ENCODE peak calls at places on chromosome 10, in eight cellular contexts. J is CD4-positive, CD25-positive, alpha-beta regulatory T cell; O is HCT116; G is gastrocnemius medialis; U is K562; B is Peyer's patch; I is CD8-positive, alpha-beta T cell; Z is left ventricle myocardium inferior. R is an unnamed sample. For H3K27me3 and H3K9me3, the result is how much of the 10 kb centered on the place peaks cover.

GRCh38 chr10:132630156-132630555 is 92.6 kb downstream of the INPP5A start:
- DNase-seq in J (no peak), O (no peak), I (no peak), B (peak), U (no peak), Z (no peak), G (no peak), R (no peak)

GRCh38 chr10:56537984-56538383 is 176.9 kb upstream of the ZWINT start:
- DNase-seq in U (no peak), J (no peak), Z (no peak), I (no peak), G (no peak), O (no peak), B (no peak), R (no peak)

GRCh38 chr10:86376403-86376802 is 9.8 kb upstream of the GRID1 start:
- DNase-seq in Z (no peak), I (peak), J (no peak), U (no peak), O (no peak), B (no peak), G (no peak), R (no peak)

GRCh38 chr10:73780966-73781365 is 882 bp upstream of the CHCHD1 start:
- DNase-seq in B (no peak), J (no peak), G (no peak), I (no peak), U (no peak), O (no peak), Z (no peak), R (no peak)

GRCh38 chr10:11298116-11298515 is 280.4 kb downstream of the CELF2 start:
- DNase-seq in U (no peak), O (no peak), B (no peak), G (no peak), Z (no peak), I (peak), J (no peak), R (no peak)

GRCh38 chr10:34392641-34393170 is 422.4 kb downstream of the PARD3 start:
- DNase-seq in U (no peak), G (no peak), O (no peak), J (no peak), Z (no peak), B (no peak), I (no peak), R (no peak)

GRCh38 chr10:12350167-12350872 is 973 bp downstream of the CAMK1D start:
- DNase-seq in B (peak), J (peak), I (peak), O (no peak), Z (peak), G (no peak), U (no peak), R (no peak)

GRCh38 chr10:29259498-29259897 is 29.4 kb upstream of the LYZL1 start:
- DNase-seq in I (no peak), J (no peak), O (no peak), G (no peak), B (no peak), Z (no peak), U (no peak), R (no peak)

GRCh38 chr10:48292616-48293015 is 13.9 kb upstream of the MAPK8 start:
- DNase-seq in B (no peak), I (no peak), U (no peak), O (no peak), G (no peak), Z (no peak), J (no peak), R (no peak)

GRCh38 chr10:102704915-102705314 is 9.3 kb downstream of the ARL3 start:
- DNase-seq in O (no peak), Z (no peak), U (no peak), J (no peak), B (no peak), I (no peak), G (no peak), R (no peak)

GRCh38 chr10:43214956-43215561 is 51.8 kb downstream of the RASGEF1A start:
- DNase-seq in O (no peak), Z (no peak), J (no peak), I (no peak), U (no peak), G (no peak), B (no peak), R (no peak)

GRCh38 chr10:48659790-48660189 is 24.9 kb upstream of the WDFY4 start:
- DNase-seq in G (no peak), B (no peak), I (no peak), U (no peak), J (no peak), Z (no peak), O (no peak), R (no peak)

GRCh38 chr10:102796407-102797176 is 40.6 kb downstream of the CYP17A1 start:
- DNase-seq in O (no peak), U (no peak), G (peak), B (no peak), Z (peak), I (peak), J (peak), R (no peak)

GRCh38 chr10:69710008-69710905 is 80.2 kb downstream of the FAM241B start:
- DNase-seq in G (no peak), B (no peak), Z (no peak), U (no peak), I (no peak), O (no peak), J (no peak), R (no peak)

GRCh38 chr10:52744057-52744819 is 28.3 kb downstream of the MBL2 start:
- DNase-seq in B (no peak), U (no peak), G (no peak), O (no peak), I (no peak), J (no peak), Z (no peak), R (no peak)

GRCh38 chr10:77282163-77282562 is 355.4 kb downstream of the KCNMA1 start:
- DNase-seq in U (no peak), J (no peak), Z (no peak), B (no peak), O (no peak), G (no peak), I (no peak), R (no peak)

GRCh38 chr10:102988404-102989314 is 70.6 kb downstream of the CNNM2 start:
- DNase-seq in U (peak), B (no peak), G (no peak), Z (no peak), I (no peak), O (no peak), J (no peak), R (no peak)

GRCh38 chr10:62545667-62546066 is 171.5 kb downstream of the ZNF365 start:
- DNase-seq in G (no peak), O (no peak), Z (no peak), B (no peak), J (no peak), U (no peak), I (no peak), R (no peak)

GRCh38 chr10:10703390-10703789 is 314.3 kb upstream of the CELF2 start:
- DNase-seq in O (no peak), G (no peak), B (no peak), U (no peak), J (no peak), Z (no peak), I (no peak), R (no peak)

GRCh38 chr10:95308389-95309302 is 17.8 kb upstream of the PDLIM1 start:
- DNase-seq in B (peak), J (no peak), Z (peak), G (peak), U (no peak), I (no peak), O (peak), R (no peak)

GRCh38 chr10:86361134-86362128 is 5.2 kb downstream of the GRID1 start:
- DNase-seq in G (no peak), I (no peak), U (no peak), B (peak), J (no peak), O (no peak), Z (no peak), R (no peak)

GRCh38 chr10:48251525-48252353 is 22.8 kb downstream of the FRMPD2 start:
- DNase-seq in B (no peak), U (no peak), G (no peak), Z (no peak), I (no peak), O (no peak), J (no peak), R (no peak)

GRCh38 chr10:119521443-119522204 is 20.9 kb downstream of the RGS10 start:
- DNase-seq in J (no peak), I (no peak), G (no peak), B (no peak), O (peak), Z (no peak), U (no peak), R (no peak)

GRCh38 chr10:102367441-102367840 is 28.1 kb upstream of the NFKB2 start:
- DNase-seq in J (no peak), U (no peak), O (no peak), I (no peak), Z (no peak), B (no peak), G (no peak), R (no peak)

GRCh38 chr10:20970708-20971107 is 73.6 kb upstream of the NEBL start:
- DNase-seq in O (no peak), Z (no peak), I (no peak), G (no peak), J (no peak), B (no peak), U (no peak), R (no peak)

GRCh38 chr10:127452568-127452967 is 96.5 kb upstream of the NPS start:
- DNase-seq in B (no peak), I (no peak), G (no peak), O (no peak), J (no peak), U (no peak), Z (no peak), R (no peak)

GRCh38 chr10:127449491-127449890 is 99.6 kb upstream of the NPS start:
- DNase-seq in Z (no peak), O (no peak), J (no peak), B (no peak), U (no peak), G (no peak), I (no peak), R (no peak)

GRCh38 chr10:127450644-127451043 is 98.5 kb upstream of the NPS start:
- DNase-seq in J (no peak), Z (no peak), O (no peak), U (no peak), I (no peak), G (no peak), B (no peak), R (no peak)

GRCh38 chr10:127456122-127456521 is 93.0 kb upstream of the NPS start:
- DNase-seq in Z (no peak), I (no peak), U (no peak), O (no peak), B (no peak), J (no peak), G (no peak), R (no peak)

GRCh38 chr10:127453706-127454105 is 95.4 kb upstream of the NPS start:
- DNase-seq in U (no peak), Z (no peak), G (no peak), J (no peak), I (no peak), B (no peak), O (no peak), R (no peak)
- H3K27ac ChIP-seq in U (no peak), Z (no peak), G (no peak), J (no peak), I (no peak), B (no peak), O (no peak), R (no peak)

DNA sequence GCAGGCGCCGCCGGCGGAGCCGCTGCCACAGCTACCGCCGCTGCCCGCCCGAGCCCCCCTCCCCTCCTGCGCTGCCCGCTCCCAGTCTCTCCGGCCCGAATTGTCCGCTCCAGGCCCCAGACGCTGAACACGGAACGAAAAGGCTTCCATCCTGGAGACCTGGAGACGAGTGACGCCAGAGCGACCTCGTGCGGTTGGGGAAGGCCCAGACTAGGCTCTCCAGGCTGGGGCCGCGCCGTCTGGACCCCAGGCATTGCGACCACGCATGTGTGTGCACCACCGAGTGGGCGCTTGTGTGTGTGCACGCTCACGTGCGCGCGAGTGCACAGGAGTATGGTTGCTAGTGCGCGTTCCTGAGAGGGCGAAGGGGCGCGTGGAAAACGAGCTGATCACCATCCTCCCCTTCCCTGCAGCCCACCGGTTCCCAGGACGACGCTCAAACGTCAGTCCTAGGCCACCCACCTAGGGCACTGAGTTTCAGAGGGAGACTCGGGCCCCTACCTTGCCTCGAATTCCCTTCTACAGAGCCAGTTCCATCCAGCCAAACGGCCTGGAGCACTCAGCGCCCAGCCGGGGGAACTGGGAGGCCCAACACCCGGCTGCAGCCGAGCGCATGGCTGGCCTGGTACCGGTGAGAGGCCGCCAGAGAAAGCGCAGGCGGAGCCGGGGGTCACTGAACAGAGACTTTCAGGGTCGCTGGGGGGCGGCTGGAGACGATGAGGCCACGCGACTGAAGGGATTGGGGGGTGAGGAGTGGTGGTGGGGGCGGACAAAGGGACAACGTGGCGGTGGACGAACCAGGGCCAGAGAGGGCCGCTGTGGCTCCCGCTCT is 11.6 kb downstream of the LBX1 start:
- DNase-seq in G (no peak), B (no peak), O (no peak), Z (no peak), I (no peak), J (no peak), U (peak), R (no peak)
- H3K27me3 ChIP-seq in G (under half), B (under half), O (under half), Z (half or more), I (half or more), J (under half), U (under half), R (half or more)

GRCh38 chr10:58239561-58240169 is 28.0 kb downstream of the IPMK start:
- DNase-seq in G (no peak), B (no peak), U (no peak), I (no peak), Z (no peak), J (no peak), O (no peak), R (no peak)

GRCh38 chr10:58241346-58241745 is 26.3 kb downstream of the IPMK start:
- DNase-seq in J (no peak), Z (no peak), G (no peak), B (no peak), O (no peak), U (no peak), I (no peak), R (no peak)

GRCh38 chr10:58240531-58240930 is 27.2 kb downstream of the IPMK start:
- DNase-seq in U (no peak), J (no peak), G (no peak), Z (no peak), B (no peak), I (no peak), O (no peak), R (no peak)

GRCh38 chr10:58243269-58243668 is 24.4 kb downstream of the IPMK start:
- DNase-seq in B (no peak), O (no peak), J (no peak), I (no peak), U (no peak), Z (no peak), G (no peak), R (no peak)
- H3K9me3 ChIP-seq in B (under half), O (under half), J (under half), I (under half), U (under half), Z (under half), G (under half), R (under half)

GRCh38 chr10:24344279-24344678 is 135.3 kb downstream of the KIAA1217 start:
- DNase-seq in J (no peak), U (no peak), B (no peak), Z (no peak), I (no peak), O (no peak), G (no peak), R (no peak)

GRCh38 chr10:24341897-24342296 is 133.0 kb downstream of the KIAA1217 start:
- DNase-seq in O (no peak), B (no peak), J (no peak), I (no peak), G (no peak), U (no peak), Z (no peak), R (no peak)

GRCh38 chr10:24346877-24347505 is 138.1 kb downstream of the KIAA1217 start:
- DNase-seq in U (no peak), I (no peak), O (no peak), B (no peak), Z (no peak), G (no peak), J (no peak), R (no peak)

GRCh38 chr10:24341371-24341770 is 132.4 kb downstream of the KIAA1217 start:
- DNase-seq in O (no peak), B (no peak), I (no peak), U (no peak), G (no peak), Z (no peak), J (no peak), R (no peak)

GRCh38 chr10:24344695-24345473 is 135.9 kb downstream of the KIAA1217 start:
- DNase-seq in J (no peak), U (no peak), B (no peak), I (no peak), G (no peak), O (no peak), Z (no peak), R (no peak)
- H3K27ac ChIP-seq in J (no peak), U (no peak), B (peak), I (no peak), G (peak), O (no peak), Z (peak), R (no peak)

GRCh38 chr10:26216949-26217395 is 398 bp downstream of the GAD2 start:
- DNase-seq in O (no peak), G (no peak), Z (no peak), B (no peak), U (no peak), I (no peak), J (no peak), R (no peak)

GRCh38 chr10:26222563-26222962 is 6.0 kb downstream of the GAD2 start:
- DNase-seq in O (no peak), I (no peak), Z (no peak), B (no peak), U (no peak), J (no peak), G (no peak), R (no peak)

GRCh38 chr10:26217396-26218105 is 977 bp downstream of the GAD2 start:
- DNase-seq in I (no peak), B (no peak), J (no peak), O (no peak), U (no peak), Z (no peak), G (no peak), R (no peak)

GRCh38 chr10:26221571-26221970 is 5.0 kb downstream of the GAD2 start:
- DNase-seq in U (no peak), I (no peak), G (no peak), O (no peak), J (no peak), B (no peak), Z (no peak), R (no peak)

GRCh38 chr10:26220901-26221300 is 4.3 kb downstream of the GAD2 start:
- DNase-seq in O (no peak), J (no peak), I (no peak), Z (no peak), G (no peak), U (no peak), B (no peak), R (no peak)
- H3K27me3 ChIP-seq in O (under half), J (under half), I (under half), Z (half or more), G (under half), U (under half), B (under half), R (under half)

GRCh38 chr10:792083-792791 is 102.8 kb upstream of the DIP2C start:
- DNase-seq in Z (no peak), I (no peak), G (no peak), J (no peak), U (no peak), O (no peak), B (peak), R (no peak)

GRCh38 chr10:796233-796632 is 106.8 kb upstream of the DIP2C start:
- DNase-seq in O (no peak), Z (no peak), U (no peak), I (no peak), B (no peak), G (no peak), J (no peak), R (no peak)

GRCh38 chr10:792792-793100 is 103.3 kb upstream of the DIP2C start:
- DNase-seq in Z (no peak), I (no peak), J (no peak), B (no peak), O (no peak), G (no peak), U (no peak), R (no peak)

GRCh38 chr10:794382-794956 is 105.0 kb upstream of the DIP2C start:
- DNase-seq in O (no peak), J (no peak), Z (no peak), G (no peak), B (no peak), U (no peak), I (no peak), R (no peak)

GRCh38 chr10:797179-797578 is 107.7 kb upstream of the DIP2C start:
- DNase-seq in I (no peak), G (no peak), O (no peak), U (no peak), B (no peak), J (no peak), Z (no peak), R (no peak)
- H3K9me3 ChIP-seq in I (under half), G (under half), O (under half), U (under half), B (under half), J (under half), Z (under half), R (under half)

GRCh38 chr10:72081210-72081609 is 7.1 kb downstream of the SPOCK2 start:
- DNase-seq in B (no peak), Z (no peak), O (no peak), J (no peak), G (no peak), U (no peak), I (no peak), R (no peak)
- H3K27ac ChIP-seq in B (no peak), Z (no peak), O (no peak), J (peak), G (no peak), U (no peak), I (no peak), R (no peak)

GRCh38 chr10:99532687-99533495 is at the start of gene NKX2-3:
- DNase-seq in J (no peak), O (no peak), B (peak), U (peak), Z (peak), G (no peak), I (no peak), R (no peak)
- H3K27me3 ChIP-seq in J (under half), O (under half), B (under half), U (under half), Z (half or more), G (half or more), I (under half), R (half or more)

R was measured in iPS DF 6.9.